ENCODE peak calls at places on chromosomes 5 and 9, in five cellular contexts. One of them, this sample, is unnamed.
A peak's percentile ranks its signal among the peaks of the same experiment; 100 is the strongest.

GRCh38 chr9:106613250-106613737 is 249.7 kb upstream of the ZNF462 start:
- DNase-seq in tibial nerve: no peak
- DNase-seq in BJ: no peak
- DNase-seq in mammary epithelial cell: no peak
- DNase-seq in fibroblast of the aortic adventitia: no peak
- DNase-seq in this sample: no peak

GRCh38 chr5:141605523-141606277 is 13.1 kb downstream of the DIAPH1 start:
- DNase-seq in tibial nerve: no peak
- DNase-seq in BJ: no peak
- DNase-seq in mammary epithelial cell: no peak
- DNase-seq in fibroblast of the aortic adventitia: peak; percentile 82
- DNase-seq in this sample: no peak

GRCh38 chr5:124754206-124754927 is 7.9 kb upstream of the ZNF608 start:
- DNase-seq in tibial nerve: no peak
- DNase-seq in BJ: no peak
- DNase-seq in mammary epithelial cell: no peak
- DNase-seq in fibroblast of the aortic adventitia: no peak
- DNase-seq in this sample: no peak

GRCh38 chr5:423233-423565 is 19.8 kb upstream of the EXOC3 start:
- DNase-seq in tibial nerve: no peak
- DNase-seq in BJ: no peak
- DNase-seq in mammary epithelial cell: no peak
- DNase-seq in fibroblast of the aortic adventitia: no peak
- DNase-seq in this sample: no peak

GRCh38 chr5:9335269-9335668 is 210.6 kb downstream of the SEMA5A start:
- DNase-seq in tibial nerve: no peak
- DNase-seq in BJ: no peak
- DNase-seq in mammary epithelial cell: no peak
- DNase-seq in fibroblast of the aortic adventitia: no peak
- DNase-seq in this sample: no peak

GRCh38 chr5:137731201-137731600 is 4.7 kb downstream of the KLHL3 start:
- DNase-seq in tibial nerve: no peak
- DNase-seq in BJ: no peak
- DNase-seq in mammary epithelial cell: no peak
- DNase-seq in fibroblast of the aortic adventitia: no peak
- DNase-seq in this sample: no peak

GRCh38 chr5:102932781-102933180 is 177.7 kb downstream of the PAM start:
- DNase-seq in tibial nerve: no peak
- DNase-seq in BJ: no peak
- DNase-seq in mammary epithelial cell: no peak
- DNase-seq in fibroblast of the aortic adventitia: no peak
- DNase-seq in this sample: no peak

GRCh38 chr9:137188086-137188489 is 272 bp downstream of the ANAPC2 start:
- DNase-seq in tibial nerve: no peak
- DNase-seq in BJ: no peak
- DNase-seq in mammary epithelial cell: no peak
- DNase-seq in fibroblast of the aortic adventitia: no peak
- DNase-seq in this sample: no peak

GRCh38 chr5:68476854-68477253 is 261.3 kb downstream of the PIK3R1 start:
- DNase-seq in tibial nerve: no peak
- DNase-seq in BJ: no peak
- DNase-seq in mammary epithelial cell: no peak
- DNase-seq in fibroblast of the aortic adventitia: no peak
- DNase-seq in this sample: no peak

GRCh38 chr9:98941946-98942523 is 1.7 kb upstream of the COL15A1 start:
- DNase-seq in tibial nerve: no peak
- DNase-seq in BJ: no peak
- DNase-seq in mammary epithelial cell: no peak
- DNase-seq in fibroblast of the aortic adventitia: no peak
- DNase-seq in this sample: no peak

GRCh38 chr9:98943682-98944129 is at the start of gene COL15A1:
- DNase-seq in tibial nerve: no peak
- DNase-seq in BJ: no peak
- DNase-seq in mammary epithelial cell: peak; percentile 5
- DNase-seq in fibroblast of the aortic adventitia: no peak
- DNase-seq in this sample: no peak

GRCh38 chr9:98942906-98943681 is 613 bp upstream of the COL15A1 start:
- DNase-seq in tibial nerve: no peak
- DNase-seq in BJ: no peak
- DNase-seq in mammary epithelial cell: no peak
- DNase-seq in fibroblast of the aortic adventitia: no peak
- DNase-seq in this sample: no peak

GRCh38 chr9:98940278-98940677 is 3.4 kb upstream of the COL15A1 start:
- DNase-seq in tibial nerve: no peak
- DNase-seq in BJ: no peak
- DNase-seq in mammary epithelial cell: no peak
- DNase-seq in fibroblast of the aortic adventitia: no peak
- DNase-seq in this sample: no peak

DNA sequence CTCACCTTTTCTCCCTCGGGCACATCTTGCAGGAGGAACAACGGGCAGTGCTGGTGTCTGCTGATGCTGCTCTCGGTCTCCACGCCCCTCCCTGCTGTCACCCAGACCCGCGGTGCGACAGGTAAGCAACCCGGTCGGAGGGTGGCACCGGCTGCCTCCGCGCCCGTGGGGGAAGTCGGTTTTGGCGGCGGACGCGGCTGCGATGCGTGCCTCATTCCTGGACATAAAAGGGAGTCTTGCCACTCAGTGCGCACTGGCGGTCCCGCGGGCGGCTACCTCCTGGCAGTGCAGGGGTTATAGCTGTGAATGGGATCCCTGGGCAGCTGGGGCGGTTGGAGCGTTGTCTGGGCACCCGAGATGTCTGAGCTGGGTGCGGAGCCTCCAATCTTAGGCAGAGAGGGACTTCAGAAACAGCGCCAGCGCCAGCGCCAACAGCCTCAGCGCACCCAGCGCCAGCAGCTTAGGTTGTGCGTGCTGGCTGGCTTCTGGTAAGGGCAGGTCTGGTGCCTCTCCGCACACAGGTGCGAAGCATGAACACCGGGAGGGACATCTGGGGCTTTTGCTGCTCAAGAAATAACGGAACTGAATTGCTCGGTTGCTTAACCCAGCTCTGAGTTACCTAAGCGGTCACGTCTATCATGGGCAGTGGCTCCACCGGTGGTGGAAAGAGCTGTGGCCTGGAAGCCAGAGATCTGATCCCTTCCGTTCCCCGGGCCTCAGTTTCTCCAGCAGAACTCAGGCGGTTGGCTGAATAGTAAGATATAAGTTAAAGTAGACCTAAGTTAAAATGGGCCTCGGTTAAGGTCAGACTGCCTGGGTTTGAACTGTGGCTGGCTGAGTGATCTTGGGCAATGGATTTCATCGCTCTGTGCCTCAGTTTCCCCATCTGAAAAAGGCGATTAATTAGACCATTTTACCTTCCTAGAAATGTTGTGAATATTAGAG is 695 bp downstream of the COL15A1 start:
- DNase-seq in tibial nerve: no peak
- DNase-seq in BJ: no peak
- DNase-seq in mammary epithelial cell: peak; percentile 19
- DNase-seq in fibroblast of the aortic adventitia: no peak
- DNase-seq in this sample: no peak
- H3K4me3 ChIP-seq in tibial nerve: peak overlapping the region; percentile 61
- H3K4me3 ChIP-seq in BJ: peak overlapping the region; percentile 83
- H3K4me3 ChIP-seq in mammary epithelial cell: no peak overlapping the region
- H3K4me3 ChIP-seq in fibroblast of the aortic adventitia: peak overlapping the region; percentile 52
- H3K4me3 ChIP-seq in this sample: peak overlapping the region; percentile 58

DNA sequence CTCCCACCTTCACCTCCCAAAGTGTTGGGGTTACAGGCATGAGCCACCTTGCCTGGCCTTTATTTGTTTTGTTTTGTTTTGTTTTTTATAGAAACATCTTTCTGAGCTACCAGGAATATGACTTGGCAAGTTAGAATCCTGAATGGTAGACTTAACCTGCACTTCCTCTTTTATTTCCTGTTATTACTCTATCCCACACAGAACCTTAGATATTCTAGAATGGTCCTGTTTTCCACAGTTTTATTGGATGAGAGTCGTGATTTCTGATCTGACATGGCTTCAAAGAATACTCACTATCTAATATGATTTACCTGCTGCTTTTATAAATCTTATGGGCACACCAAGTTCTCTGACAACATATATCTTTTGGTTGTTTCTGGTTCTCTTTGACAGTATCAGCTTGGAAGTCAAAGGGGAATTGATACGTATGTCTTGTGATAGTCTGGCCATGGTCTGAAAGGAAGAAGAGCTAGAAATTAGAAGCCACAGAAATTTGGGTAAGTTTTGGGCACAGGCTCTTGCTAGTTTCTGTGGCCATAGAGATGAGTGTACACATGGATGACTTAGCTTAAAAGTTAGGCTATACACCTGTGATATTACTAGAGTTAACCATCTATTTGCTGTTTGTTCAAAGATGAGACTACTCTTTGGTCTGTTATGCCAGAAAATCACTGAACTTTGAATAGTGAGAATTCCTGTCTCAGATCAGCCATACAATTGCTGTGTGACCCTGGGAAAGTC is 4.7 kb upstream of the PANK3 start:
- DNase-seq in tibial nerve: no peak
- DNase-seq in BJ: no peak
- DNase-seq in mammary epithelial cell: no peak
- DNase-seq in fibroblast of the aortic adventitia: no peak
- DNase-seq in this sample: no peak
- H3K4me3 ChIP-seq in tibial nerve: no peak overlapping the region
- H3K4me3 ChIP-seq in BJ: no peak overlapping the region
- H3K4me3 ChIP-seq in mammary epithelial cell: no peak overlapping the region
- H3K4me3 ChIP-seq in fibroblast of the aortic adventitia: no peak overlapping the region
- H3K4me3 ChIP-seq in this sample: no peak overlapping the region

GRCh38 chr5:176629853-176630680 is at the start of the genes EIF4E1B and SNCB:
- DNase-seq in tibial nerve: no peak
- DNase-seq in BJ: no peak
- DNase-seq in mammary epithelial cell: peak; percentile 51
- DNase-seq in fibroblast of the aortic adventitia: no peak
- DNase-seq in this sample: no peak
- H3K4me3 ChIP-seq in tibial nerve: peak within 1 kb of the TSS; percentile 2
- H3K4me3 ChIP-seq in BJ: peak within 1 kb of the TSS; percentile 26
- H3K4me3 ChIP-seq in mammary epithelial cell: peak within 1 kb of the TSS; percentile 29
- H3K4me3 ChIP-seq in fibroblast of the aortic adventitia: peak within 1 kb of the TSS; percentile 50
- H3K4me3 ChIP-seq in this sample: peak within 1 kb of the TSS; percentile 51

DNA sequence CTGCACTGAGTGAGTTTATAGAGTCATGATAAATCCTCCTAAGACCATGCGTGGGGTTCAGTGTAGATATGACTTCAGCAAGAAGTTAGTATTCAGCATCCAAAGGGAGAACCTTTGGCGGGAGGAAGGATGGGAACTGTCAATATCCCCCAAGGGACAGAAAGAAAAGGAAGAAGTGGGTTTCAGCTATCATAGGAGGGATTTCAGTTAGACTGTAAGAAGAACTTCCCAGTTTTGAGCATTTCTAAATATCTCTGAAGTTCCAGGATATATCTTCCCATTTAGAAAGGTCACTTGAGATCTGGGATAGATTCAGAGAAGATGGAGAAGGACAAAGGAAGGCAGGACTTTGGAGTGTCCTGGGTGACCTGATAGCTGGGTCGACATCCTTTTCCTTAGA is 927 bp downstream of the KCNMB1 start:
- DNase-seq in tibial nerve: no peak
- DNase-seq in BJ: no peak
- DNase-seq in mammary epithelial cell: no peak
- DNase-seq in fibroblast of the aortic adventitia: no peak
- DNase-seq in this sample: no peak
- H3K4me3 ChIP-seq in tibial nerve: no peak overlapping the region
- H3K4me3 ChIP-seq in BJ: no peak overlapping the region
- H3K4me3 ChIP-seq in mammary epithelial cell: no peak overlapping the region
- H3K4me3 ChIP-seq in fibroblast of the aortic adventitia: no peak overlapping the region
- H3K4me3 ChIP-seq in this sample: no peak overlapping the region

DNA sequence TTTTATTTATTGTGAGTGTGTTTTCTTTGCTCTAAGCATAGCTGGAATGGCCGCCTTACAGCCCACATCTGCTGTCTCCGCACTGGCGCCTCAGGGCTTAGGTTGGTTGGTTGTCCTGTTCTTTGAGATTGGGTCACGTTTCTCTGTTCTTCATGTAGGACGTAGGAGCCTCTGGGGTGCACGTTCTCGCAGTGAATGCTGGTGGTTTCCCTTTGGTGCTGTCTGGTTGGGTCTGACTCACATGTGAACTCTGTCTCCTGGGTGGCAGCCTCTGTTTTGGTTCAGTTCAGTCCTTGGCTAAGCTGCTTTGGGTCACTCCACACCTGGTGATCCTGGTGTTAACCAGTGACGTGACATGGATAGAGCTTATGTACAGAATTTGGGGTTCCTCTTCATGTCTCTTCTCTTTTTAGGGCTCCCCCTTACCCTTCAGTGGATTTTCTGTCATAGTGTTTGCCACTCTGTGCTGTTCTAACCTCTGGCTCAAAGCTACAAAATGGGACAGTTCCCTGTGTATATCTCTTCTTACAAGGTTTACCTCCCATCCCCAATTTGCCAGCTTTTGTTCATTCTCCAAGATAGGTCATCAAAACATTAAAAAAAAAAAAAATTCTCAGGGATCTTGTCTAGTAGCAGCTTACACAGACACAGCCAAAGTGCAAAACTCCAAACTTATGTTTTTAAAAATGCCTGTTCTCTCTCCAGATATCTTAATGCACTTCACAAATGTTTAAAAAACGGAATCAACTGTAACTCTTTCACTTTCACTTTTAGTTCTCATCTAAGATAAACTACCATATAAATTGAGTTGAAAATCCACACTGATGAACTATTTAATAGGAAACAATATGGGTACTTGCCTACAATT is 12.8 kb upstream of the LPCAT1 start:
- DNase-seq in tibial nerve: no peak
- DNase-seq in BJ: no peak
- DNase-seq in mammary epithelial cell: no peak
- DNase-seq in fibroblast of the aortic adventitia: peak; percentile 38
- DNase-seq in this sample: no peak
- H3K4me3 ChIP-seq in tibial nerve: no peak overlapping the region
- H3K4me3 ChIP-seq in BJ: no peak overlapping the region
- H3K4me3 ChIP-seq in mammary epithelial cell: no peak overlapping the region
- H3K4me3 ChIP-seq in fibroblast of the aortic adventitia: peak overlapping the region; percentile 26
- H3K4me3 ChIP-seq in this sample: no peak overlapping the region

GRCh38 chr9:112337547-112337946 is 4.1 kb upstream of the PTBP3 start:
- DNase-seq in tibial nerve: no peak
- DNase-seq in BJ: no peak
- DNase-seq in mammary epithelial cell: no peak
- DNase-seq in fibroblast of the aortic adventitia: no peak
- DNase-seq in this sample: no peak

GRCh38 chr9:112334319-112334828 is 955 bp upstream of the PTBP3 start:
- DNase-seq in tibial nerve: no peak
- DNase-seq in BJ: no peak
- DNase-seq in mammary epithelial cell: peak; percentile 58
- DNase-seq in fibroblast of the aortic adventitia: peak; percentile 50
- DNase-seq in this sample: no peak

GRCh38 chr9:112341741-112342140 is 8.3 kb upstream of the PTBP3 start:
- DNase-seq in tibial nerve: no peak
- DNase-seq in BJ: no peak
- DNase-seq in mammary epithelial cell: peak; percentile 31
- DNase-seq in fibroblast of the aortic adventitia: peak; percentile 70
- DNase-seq in this sample: no peak

GRCh38 chr9:112339886-112340285 is 6.5 kb upstream of the PTBP3 start:
- DNase-seq in tibial nerve: no peak
- DNase-seq in BJ: no peak
- DNase-seq in mammary epithelial cell: no peak
- DNase-seq in fibroblast of the aortic adventitia: no peak
- DNase-seq in this sample: no peak

DNA sequence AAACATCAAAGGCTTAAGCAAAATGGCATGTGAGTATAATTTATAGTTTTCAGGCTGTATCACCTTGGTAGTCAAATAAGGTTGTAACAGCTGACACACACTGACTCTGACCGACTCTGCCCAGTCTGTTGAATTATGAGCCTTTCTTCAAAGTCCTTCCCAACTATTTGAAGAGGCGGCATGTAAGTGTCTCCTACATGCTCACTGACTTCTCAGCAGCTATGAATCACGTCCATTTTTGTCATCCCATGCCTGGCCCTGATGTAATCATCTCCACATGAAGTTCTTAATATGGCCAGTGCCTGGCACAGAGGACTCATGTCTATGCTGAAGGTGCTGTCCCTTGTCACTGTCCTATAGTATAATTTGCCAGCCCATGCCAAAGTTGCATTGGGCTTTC is 5.1 kb upstream of the PTBP3 start:
- DNase-seq in tibial nerve: no peak
- DNase-seq in BJ: no peak
- DNase-seq in mammary epithelial cell: peak; percentile 78
- DNase-seq in fibroblast of the aortic adventitia: peak; percentile 28
- DNase-seq in this sample: peak; percentile 59
- H3K4me3 ChIP-seq in tibial nerve: no peak overlapping the region
- H3K4me3 ChIP-seq in BJ: no peak overlapping the region
- H3K4me3 ChIP-seq in mammary epithelial cell: no peak overlapping the region
- H3K4me3 ChIP-seq in fibroblast of the aortic adventitia: no peak overlapping the region
- H3K4me3 ChIP-seq in this sample: no peak overlapping the region

This sample was measured in skeletal muscle cell.